ENCODE peak calls at places on chromosomes 12 and 14, in ten cellular contexts. X is glomerular endothelial cell; J is Calu3; L is ureter; V is CD8-positive, alpha-beta memory T cell; D is stimulated activated CD8-positive, alpha-beta memory T cell treated with anti-CD3 and anti-CD28 coated beads, Interleukin-2, amount 100 ng/mL, for 48 hours; C is amniotic stem cell; U is mucosa of descending colon; I is amygdala; R is AG04450. E is an unnamed sample.

GRCh38 chr12:90128526-90128925 is 419.9 kb upstream of the ATP2B1 start:
- DNase-seq in X (no peak), J (no peak), L (no peak), V (no peak), D (no peak), C (no peak), U (no peak), I (no peak), R (no peak), E (no peak)

GRCh38 chr12:24808651-24809050 is 140.2 kb downstream of the BCAT1 start:
- DNase-seq in X (no peak), J (no peak), L (no peak), V (no peak), D (no peak), C (no peak), U (no peak), I (no peak), R (no peak), E (no peak)

GRCh38 chr12:126668961-126669360 is 1598.0 kb upstream of the TMEM132C start:
- DNase-seq in X (no peak), J (no peak), L (no peak), V (no peak), D (no peak), C (no peak), U (no peak), I (no peak), R (no peak), E (no peak)

GRCh38 chr14:73740921-73741326 is 26.7 kb upstream of the PNMA1 start:
- DNase-seq in X (no peak), J (peak), L (peak), V (no peak), D (no peak), C (no peak), U (peak), I (no peak), R (no peak), E (peak)

GRCh38 chr12:76010732-76011458 is 20.7 kb downstream of the PHLDA1 start:
- DNase-seq in X (no peak), J (no peak), L (no peak), V (no peak), D (no peak), C (no peak), U (no peak), I (no peak), R (no peak), E (no peak)

GRCh38 chr14:36955376-36955775 is 217.0 kb downstream of the SLC25A21 start:
- DNase-seq in X (no peak), J (no peak), L (no peak), V (no peak), D (no peak), C (no peak), U (no peak), I (no peak), R (no peak), E (no peak)

GRCh38 chr14:64117671-64118402 is 176.3 kb downstream of the ESR2 start:
- DNase-seq in X (no peak), J (no peak), L (peak), V (no peak), D (no peak), C (no peak), U (no peak), I (no peak), R (no peak), E (peak)

GRCh38 chr12:102950107-102950949 is 7.1 kb upstream of the ASCL1 start:
- DNase-seq in X (no peak), J (no peak), L (no peak), V (no peak), D (no peak), C (no peak), U (peak), I (no peak), R (no peak), E (no peak)

GRCh38 chr12:106247731-106248176 is at the start of gene CKAP4:
- DNase-seq in X (no peak), J (peak), L (peak), V (peak), D (no peak), C (peak), U (peak), I (peak), R (no peak), E (peak)